ENCODE peak calls at places on chromosomes 1 and 21, in four cellular contexts. M, B, Q and K are unnamed samples.

GRCh38 chr1:37858931-37859506 is 373 bp downstream of the MTF1 start:
- DNase-seq in M (no peak), B (no peak), Q (no peak), K (no peak)

GRCh38 chr1:234125283-234125682 is 220.8 kb downstream of the SLC35F3 start:
- DNase-seq in M (peak), Q (no peak), B (peak), K (peak)

GRCh38 chr1:186550832-186551231 is 89.9 kb upstream of the PDC start:
- DNase-seq in M (no peak), B (no peak), Q (no peak), K (no peak)

GRCh38 chr1:197577580-197577979 is 197.7 kb downstream of the DENND1B start:
- DNase-seq in B (no peak), M (no peak), Q (no peak), K (no peak)

GRCh38 chr1:182120411-182121258 is 59.1 kb upstream of the ZNF648 start:
- DNase-seq in M (no peak), Q (no peak), B (no peak), K (no peak)

GRCh38 chr1:26697978-26698849 is 2.4 kb downstream of the ARID1A start:
- DNase-seq in M (peak), Q (no peak), B (no peak), K (peak)

GRCh38 chr1:24544239-24544638 is 11.6 kb upstream of the NCMAP start:
- DNase-seq in Q (no peak), B (no peak), M (no peak), K (no peak)

GRCh38 chr21:14968029-14968428 is 96.8 kb downstream of the NRIP1 start:
- DNase-seq in M (no peak), Q (no peak), B (no peak), K (no peak)

GRCh38 chr1:88736633-88737248 is 52.7 kb downstream of the PKN2 start:
- DNase-seq in M (no peak), Q (no peak), B (peak), K (peak)

GRCh38 chr1:68378296-68379084 is 71.3 kb downstream of the RPE65 start:
- DNase-seq in Q (no peak), B (no peak), M (no peak), K (no peak)

GRCh38 chr1:36352910-36353878 is 29.7 kb upstream of the EVA1B start:
- DNase-seq in Q (no peak), M (no peak), B (no peak), K (no peak)

GRCh38 chr1:9719978-9720722 is 68.6 kb downstream of the PIK3CD start:
- DNase-seq in M (no peak), B (no peak), Q (no peak), K (no peak)

GRCh38 chr1:209648366-209648765 is 3.9 kb downstream of the LAMB3 start:
- DNase-seq in B (no peak), Q (no peak), M (no peak), K (no peak)

GRCh38 chr1:26897351-26897750 is 2.9 kb downstream of the GPATCH3 start:
- DNase-seq in B (no peak), M (no peak), Q (no peak), K (no peak)

GRCh38 chr1:19289244-19289643 is 674 bp upstream of the AKR7A3 start:
- DNase-seq in B (no peak), Q (no peak), M (no peak), K (no peak)

GRCh38 chr21:27649323-27649722 is 682.4 kb upstream of the ADAMTS5 start:
- DNase-seq in B (no peak), M (no peak), Q (no peak), K (no peak)

GRCh38 chr1:90405726-90406125 is 311.4 kb downstream of the BARHL2 start:
- DNase-seq in M (no peak), B (no peak), Q (no peak), K (no peak)

GRCh38 chr1:56477164-56478111 is 101.9 kb downstream of the PLPP3 start:
- DNase-seq in Q (peak), B (peak), M (peak), K (no peak)

GRCh38 chr1:58982259-58982998 is 198.6 kb upstream of the JUN start:
- DNase-seq in Q (no peak), B (no peak), M (peak), K (no peak)

GRCh38 chr1:74502432-74502831 is 10.0 kb downstream of the LRRC53 start:
- DNase-seq in Q (no peak), M (no peak), B (no peak), K (no peak)

GRCh38 chr1:102970496-102971078 is 137.7 kb downstream of the COL11A1 start:
- DNase-seq in B (no peak), M (peak), Q (no peak), K (peak)

GRCh38 chr1:77671836-77672235 is 10.6 kb downstream of the ZZZ3 start:
- DNase-seq in M (no peak), B (no peak), Q (no peak), K (no peak)

GRCh38 chr1:19037659-19038058 is 81.2 kb upstream of the IFFO2 start:
- DNase-seq in B (no peak), Q (no peak), M (no peak), K (no peak)

GRCh38 chr1:237133921-237134320 is 91.9 kb downstream of the RYR2 start:
- DNase-seq in Q (no peak), M (no peak), B (no peak), K (no peak)

GRCh38 chr1:203178083-203178482 is 2.5 kb upstream of the MYBPH start:
- DNase-seq in Q (no peak), M (no peak), B (no peak), K (no peak)

GRCh38 chr1:227766653-227767277 is 31.5 kb downstream of the SNAP47 start:
- DNase-seq in B (no peak), M (no peak), Q (no peak), K (no peak)

GRCh38 chr1:20100632-20101355 is 18.5 kb downstream of the PLA2G2D start:
- DNase-seq in B (peak), M (peak), Q (no peak), K (peak)

GRCh38 chr1:110464340-110464739 is 13.4 kb downstream of the PROK1 start:
- DNase-seq in M (no peak), Q (no peak), B (no peak), K (no peak)

GRCh38 chr1:238898856-238899255 is 487.5 kb upstream of the CHRM3 start:
- DNase-seq in B (no peak), M (no peak), Q (no peak), K (no peak)

GRCh38 chr1:26234644-26235384 is 814 bp downstream of the CEP85 start:
- DNase-seq in M (peak), B (no peak), Q (no peak), K (peak)

GRCh38 chr1:198157847-198158765 is 1.3 kb downstream of the NEK7 start:
- DNase-seq in B (no peak), M (peak), Q (no peak), K (peak)

GRCh38 chr1:169047074-169047473 is 59.4 kb upstream of the ATP1B1 start:
- DNase-seq in B (no peak), Q (no peak), M (no peak), K (no peak)

GRCh38 chr1:230186003-230186863 is 119.2 kb downstream of the GALNT2 start:
- DNase-seq in M (no peak), Q (no peak), B (peak), K (peak)

GRCh38 chr1:21534674-21535378 is 25.6 kb downstream of the ALPL start:
- DNase-seq in M (no peak), Q (no peak), B (no peak), K (peak)

GRCh38 chr1:21942464-21942863 is 5.4 kb upstream of the HSPG2 start:
- DNase-seq in B (no peak), Q (no peak), M (no peak), K (no peak)

GRCh38 chr1:22787636-22788035 is 77.0 kb downstream of the EPHB2 start:
- DNase-seq in Q (no peak), B (no peak), M (no peak), K (no peak)

GRCh38 chr1:161721738-161722343 is 497 bp downstream of the FCRLB start:
- DNase-seq in Q (no peak), B (no peak), M (no peak), K (peak)

GRCh38 chr1:180926164-180926981 is 13.7 kb downstream of the KIAA1614 start:
- DNase-seq in Q (no peak), B (no peak), M (peak), K (no peak)
- TF ChIP-seq NRF1 in Q (no peak), B (no peak), M (no peak), K (no peak)

GRCh38 chr1:93219443-93219842 is 38.9 kb downstream of the CCDC18 start:
- DNase-seq in M (no peak), Q (peak), B (no peak), K (no peak)

GRCh38 chr1:93222987-93223675 is 42.6 kb downstream of the CCDC18 start:
- DNase-seq in B (no peak), Q (no peak), M (peak), K (no peak)

DNA sequence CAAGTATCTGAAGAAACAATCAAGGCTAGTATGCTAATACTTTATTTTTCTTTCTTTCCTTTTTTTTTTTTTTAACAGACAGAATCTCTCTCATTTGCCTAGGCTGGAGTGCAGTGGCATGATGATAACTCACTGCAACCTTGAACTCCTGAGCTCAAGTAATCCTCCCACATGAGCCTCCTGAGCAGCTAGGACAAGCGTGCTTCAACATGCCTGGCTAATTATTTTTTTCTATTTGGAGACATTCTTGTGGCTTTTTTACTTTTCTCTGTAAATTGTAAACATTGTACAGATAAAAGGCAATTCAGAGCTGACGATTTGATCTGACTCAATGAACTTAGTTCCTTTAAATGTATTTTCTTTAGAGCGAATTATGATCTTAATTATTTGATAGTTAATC is 41.4 kb downstream of the CCDC18 start:
- DNase-seq in Q (no peak), B (no peak), M (no peak), K (no peak)
- TF ChIP-seq NRF1 in Q (no peak), B (no peak), M (no peak), K (no peak)

GRCh38 chr1:155909894-155910293 is 1.3 kb downstream of the RIT1 start:
- DNase-seq in B (no peak), M (no peak), Q (no peak), K (peak)
- TF ChIP-seq NRF1 in B (no peak), M (no peak), Q (no peak), K (no peak)

GRCh38 chr1:201184734-201185453 is 5.7 kb upstream of the IGFN1 start:
- DNase-seq in B (no peak), M (peak), Q (no peak), K (peak)
- TF ChIP-seq NRF1 in B (no peak), M (no peak), Q (no peak), K (no peak)